ENCODE peak calls at places on chromosomes 5 and 9, in six cellular contexts. One of them, this sample, is unnamed.

GRCh38 chr5:37774912-37775483 is 64.8 kb downstream of the GDNF start:
- DNase-seq in HCT116: peak; percentile 36
- DNase-seq in upper lobe of right lung: no peak
- DNase-seq in Peyer's patch: no peak
- DNase-seq in sigmoid colon: no peak
- DNase-seq in uterus: no peak
- DNase-seq in this sample: no peak

GRCh38 chr5:1824109-1824821 is 23.1 kb downstream of the NDUFS6 start:
- DNase-seq in HCT116: no peak
- DNase-seq in Peyer's patch: no peak
- DNase-seq in uterus: no peak
- DNase-seq in upper lobe of right lung: no peak
- DNase-seq in sigmoid colon: peak; percentile 58
- DNase-seq in this sample: no peak

GRCh38 chr9:12775373-12775962 is 648 bp downstream of the LURAP1L start:
- DNase-seq in sigmoid colon: peak; percentile 67
- DNase-seq in upper lobe of right lung: peak; percentile 66
- DNase-seq in uterus: no peak
- DNase-seq in HCT116: no peak
- DNase-seq in Peyer's patch: no peak
- DNase-seq in this sample: peak; percentile 45

GRCh38 chr5:98771389-98772109 is 1.9 kb upstream of the RGMB start:
- DNase-seq in upper lobe of right lung: no peak
- DNase-seq in uterus: peak; percentile 65
- DNase-seq in HCT116: peak; percentile 84
- DNase-seq in Peyer's patch: peak; percentile 75
- DNase-seq in sigmoid colon: peak; percentile 80
- DNase-seq in this sample: no peak

GRCh38 chr5:89729623-89730390 is 679.7 kb downstream of the CETN3 start:
- DNase-seq in sigmoid colon: no peak
- DNase-seq in uterus: no peak
- DNase-seq in HCT116: peak; percentile 21
- DNase-seq in upper lobe of right lung: no peak
- DNase-seq in Peyer's patch: no peak
- DNase-seq in this sample: no peak

GRCh38 chr9:137703842-137704508 is 85.2 kb downstream of the EHMT1 start:
- DNase-seq in uterus: no peak
- DNase-seq in upper lobe of right lung: no peak
- DNase-seq in HCT116: no peak
- DNase-seq in Peyer's patch: no peak
- DNase-seq in sigmoid colon: no peak
- DNase-seq in this sample: no peak

GRCh38 chr5:163504091-163504931 is 1.1 kb upstream of the MAT2B start:
- DNase-seq in upper lobe of right lung: no peak
- DNase-seq in Peyer's patch: peak; percentile 56
- DNase-seq in HCT116: no peak
- DNase-seq in sigmoid colon: peak; percentile 76
- DNase-seq in uterus: peak; percentile 37
- DNase-seq in this sample: peak; percentile 52

GRCh38 chr5:6822068-6822467 is 108.8 kb downstream of the TENT4A start:
- DNase-seq in HCT116: no peak
- DNase-seq in Peyer's patch: no peak
- DNase-seq in upper lobe of right lung: no peak
- DNase-seq in uterus: no peak
- DNase-seq in sigmoid colon: no peak
- DNase-seq in this sample: no peak

GRCh38 chr9:21141427-21141882 is at the start of gene IFNW1:
- DNase-seq in uterus: no peak
- DNase-seq in upper lobe of right lung: no peak
- DNase-seq in Peyer's patch: no peak
- DNase-seq in HCT116: no peak
- DNase-seq in sigmoid colon: no peak
- DNase-seq in this sample: no peak

GRCh38 chr9:133991211-133991921 is 758 bp downstream of the VAV2 start:
- DNase-seq in HCT116: no peak
- DNase-seq in uterus: no peak
- DNase-seq in Peyer's patch: no peak
- DNase-seq in sigmoid colon: peak; percentile 69
- DNase-seq in upper lobe of right lung: no peak
- DNase-seq in this sample: peak; percentile 66

GRCh38 chr5:148474025-148474511 is 90.3 kb downstream of the FBXO38 start:
- DNase-seq in upper lobe of right lung: no peak
- DNase-seq in sigmoid colon: peak; percentile 66
- DNase-seq in uterus: peak; percentile 20
- DNase-seq in HCT116: no peak
- DNase-seq in Peyer's patch: no peak
- DNase-seq in this sample: no peak

GRCh38 chr5:134026521-134027202 is 21.9 kb upstream of the VDAC1 start:
- DNase-seq in Peyer's patch: peak; percentile 32
- DNase-seq in upper lobe of right lung: no peak
- DNase-seq in HCT116: peak; percentile 56
- DNase-seq in sigmoid colon: no peak
- DNase-seq in uterus: no peak
- DNase-seq in this sample: peak; percentile 63

GRCh38 chr5:5536871-5537270 is 114.4 kb downstream of the ICE1 start:
- DNase-seq in sigmoid colon: no peak
- DNase-seq in upper lobe of right lung: no peak
- DNase-seq in HCT116: no peak
- DNase-seq in Peyer's patch: no peak
- DNase-seq in uterus: no peak
- DNase-seq in this sample: no peak

GRCh38 chr5:116759860-116760644 is 185.4 kb upstream of the SEMA6A start:
- DNase-seq in upper lobe of right lung: no peak
- DNase-seq in sigmoid colon: peak; percentile 72
- DNase-seq in Peyer's patch: no peak
- DNase-seq in uterus: no peak
- DNase-seq in HCT116: no peak
- DNase-seq in this sample: no peak

GRCh38 chr9:124295097-124295794 is 37.5 kb downstream of the NEK6 start:
- DNase-seq in Peyer's patch: no peak
- DNase-seq in uterus: no peak
- DNase-seq in HCT116: no peak
- DNase-seq in upper lobe of right lung: no peak
- DNase-seq in sigmoid colon: peak; percentile 86
- DNase-seq in this sample: no peak

GRCh38 chr9:124292696-124293593 is 35.2 kb downstream of the NEK6 start:
- DNase-seq in upper lobe of right lung: no peak
- DNase-seq in Peyer's patch: no peak
- DNase-seq in uterus: no peak
- DNase-seq in HCT116: no peak
- DNase-seq in sigmoid colon: no peak
- DNase-seq in this sample: no peak

GRCh38 chr9:124291801-124292396 is 34.1 kb downstream of the NEK6 start:
- DNase-seq in uterus: no peak
- DNase-seq in Peyer's patch: peak; percentile 67
- DNase-seq in upper lobe of right lung: no peak
- DNase-seq in sigmoid colon: no peak
- DNase-seq in HCT116: no peak
- DNase-seq in this sample: no peak

GRCh38 chr9:124296094-124296493 is 38.3 kb downstream of the NEK6 start:
- DNase-seq in upper lobe of right lung: no peak
- DNase-seq in Peyer's patch: no peak
- DNase-seq in sigmoid colon: no peak
- DNase-seq in uterus: no peak
- DNase-seq in HCT116: no peak
- DNase-seq in this sample: no peak

GRCh38 chr9:124293712-124294504 is 36.2 kb downstream of the NEK6 start:
- DNase-seq in Peyer's patch: no peak
- DNase-seq in HCT116: no peak
- DNase-seq in upper lobe of right lung: no peak
- DNase-seq in uterus: no peak
- DNase-seq in sigmoid colon: no peak
- DNase-seq in this sample: no peak
- H3K4me1 ChIP-seq in Peyer's patch: peaks cover 52% of the 10 kb centered on the region
- H3K4me1 ChIP-seq in HCT116: peaks cover 38% of the 10 kb centered on the region
- H3K4me1 ChIP-seq in upper lobe of right lung: peaks cover 92% of the 10 kb centered on the region
- H3K4me1 ChIP-seq in uterus: no peaks in the 10 kb centered on the region
- H3K4me1 ChIP-seq in sigmoid colon: no peaks in the 10 kb centered on the region
- H3K4me1 ChIP-seq in this sample: peaks cover 17% of the 10 kb centered on the region

GRCh38 chr9:112351184-112351583 is 17.8 kb upstream of the PTBP3 start:
- DNase-seq in uterus: no peak
- DNase-seq in Peyer's patch: no peak
- DNase-seq in upper lobe of right lung: no peak
- DNase-seq in HCT116: no peak
- DNase-seq in sigmoid colon: no peak
- DNase-seq in this sample: no peak

GRCh38 chr9:112352209-112352608 is 18.8 kb upstream of the PTBP3 start:
- DNase-seq in HCT116: no peak
- DNase-seq in uterus: no peak
- DNase-seq in Peyer's patch: no peak
- DNase-seq in upper lobe of right lung: no peak
- DNase-seq in sigmoid colon: no peak
- DNase-seq in this sample: no peak

GRCh38 chr9:112348257-112348992 is 15.0 kb upstream of the PTBP3 start:
- DNase-seq in HCT116: no peak
- DNase-seq in uterus: peak; percentile 76
- DNase-seq in upper lobe of right lung: peak; percentile 92
- DNase-seq in Peyer's patch: peak; percentile 71
- DNase-seq in sigmoid colon: peak; percentile 88
- DNase-seq in this sample: peak; percentile 94

GRCh38 chr9:112354081-112354743 is 20.8 kb upstream of the PTBP3 start:
- DNase-seq in upper lobe of right lung: no peak
- DNase-seq in sigmoid colon: no peak
- DNase-seq in uterus: no peak
- DNase-seq in Peyer's patch: no peak
- DNase-seq in HCT116: no peak
- DNase-seq in this sample: no peak

GRCh38 chr9:112348993-112349333 is 15.5 kb upstream of the PTBP3 start:
- DNase-seq in HCT116: no peak
- DNase-seq in upper lobe of right lung: no peak
- DNase-seq in sigmoid colon: no peak
- DNase-seq in uterus: no peak
- DNase-seq in Peyer's patch: no peak
- DNase-seq in this sample: no peak
- H3K4me3 ChIP-seq in HCT116: no peak overlapping the region
- H3K4me3 ChIP-seq in upper lobe of right lung: peak overlapping the region; percentile 46
- H3K4me3 ChIP-seq in sigmoid colon: peak overlapping the region; percentile 41
- H3K4me3 ChIP-seq in uterus: peak overlapping the region; percentile 35
- H3K4me3 ChIP-seq in Peyer's patch: peak overlapping the region; percentile 48
- H3K4me3 ChIP-seq in this sample: no peak overlapping the region

GRCh38 chr5:83096660-83097334 is 19.4 kb downstream of the XRCC4 start:
- DNase-seq in uterus: no peak
- DNase-seq in upper lobe of right lung: no peak
- DNase-seq in HCT116: no peak
- DNase-seq in sigmoid colon: no peak
- DNase-seq in Peyer's patch: no peak
- DNase-seq in this sample: no peak

GRCh38 chr5:83099445-83099844 is 22.1 kb downstream of the XRCC4 start:
- DNase-seq in sigmoid colon: no peak
- DNase-seq in Peyer's patch: no peak
- DNase-seq in HCT116: no peak
- DNase-seq in upper lobe of right lung: no peak
- DNase-seq in uterus: no peak
- DNase-seq in this sample: no peak

GRCh38 chr5:83101514-83101913 is 24.2 kb downstream of the XRCC4 start:
- DNase-seq in uterus: no peak
- DNase-seq in upper lobe of right lung: no peak
- DNase-seq in HCT116: no peak
- DNase-seq in sigmoid colon: no peak
- DNase-seq in Peyer's patch: no peak
- DNase-seq in this sample: no peak

GRCh38 chr5:83097582-83098265 is 20.4 kb downstream of the XRCC4 start:
- DNase-seq in sigmoid colon: no peak
- DNase-seq in HCT116: no peak
- DNase-seq in uterus: no peak
- DNase-seq in Peyer's patch: no peak
- DNase-seq in upper lobe of right lung: no peak
- DNase-seq in this sample: no peak

DNA sequence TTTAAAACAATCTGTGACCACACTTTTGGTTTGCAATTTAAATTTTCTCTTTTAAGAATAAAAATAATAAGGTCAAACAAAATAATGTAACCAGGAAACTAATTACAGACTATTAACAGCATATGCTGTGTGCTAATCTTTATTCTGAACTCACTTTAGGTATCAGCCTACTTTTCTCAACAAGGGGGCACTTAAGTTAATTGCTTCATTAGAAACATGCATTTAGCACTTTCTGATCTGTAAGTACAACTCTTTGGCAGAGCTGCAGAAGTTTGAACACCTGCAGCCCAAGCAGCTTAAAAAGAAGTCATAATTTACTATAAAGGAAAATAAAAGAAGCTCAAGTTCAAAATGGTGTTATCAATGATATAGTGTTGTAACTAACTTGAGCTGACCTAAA is 21.7 kb downstream of the XRCC4 start:
- DNase-seq in sigmoid colon: no peak
- DNase-seq in Peyer's patch: no peak
- DNase-seq in HCT116: no peak
- DNase-seq in uterus: no peak
- DNase-seq in upper lobe of right lung: no peak
- DNase-seq in this sample: no peak
- TF ChIP-seq CTCF in sigmoid colon: no peak
- TF ChIP-seq CTCF in Peyer's patch: no peak
- TF ChIP-seq CTCF in HCT116: no peak
- TF ChIP-seq CTCF in uterus: no peak
- TF ChIP-seq CTCF in upper lobe of right lung: no peak
- TF ChIP-seq CTCF in this sample: no peak

GRCh38 chr9:89748020-89748670 is 143.3 kb downstream of the GADD45G start:
- DNase-seq in sigmoid colon: no peak
- DNase-seq in HCT116: no peak
- DNase-seq in upper lobe of right lung: no peak
- DNase-seq in Peyer's patch: no peak
- DNase-seq in uterus: no peak
- DNase-seq in this sample: no peak

GRCh38 chr9:89749500-89750116 is 144.8 kb downstream of the GADD45G start:
- DNase-seq in uterus: no peak
- DNase-seq in HCT116: no peak
- DNase-seq in upper lobe of right lung: no peak
- DNase-seq in Peyer's patch: no peak
- DNase-seq in sigmoid colon: no peak
- DNase-seq in this sample: no peak

GRCh38 chr9:89747589-89747988 is 142.8 kb downstream of the GADD45G start:
- DNase-seq in sigmoid colon: no peak
- DNase-seq in HCT116: no peak
- DNase-seq in uterus: no peak
- DNase-seq in Peyer's patch: no peak
- DNase-seq in upper lobe of right lung: no peak
- DNase-seq in this sample: no peak

GRCh38 chr9:89750117-89750551 is 145.3 kb downstream of the GADD45G start:
- DNase-seq in HCT116: no peak
- DNase-seq in upper lobe of right lung: no peak
- DNase-seq in sigmoid colon: no peak
- DNase-seq in Peyer's patch: no peak
- DNase-seq in uterus: no peak
- DNase-seq in this sample: no peak

DNA sequence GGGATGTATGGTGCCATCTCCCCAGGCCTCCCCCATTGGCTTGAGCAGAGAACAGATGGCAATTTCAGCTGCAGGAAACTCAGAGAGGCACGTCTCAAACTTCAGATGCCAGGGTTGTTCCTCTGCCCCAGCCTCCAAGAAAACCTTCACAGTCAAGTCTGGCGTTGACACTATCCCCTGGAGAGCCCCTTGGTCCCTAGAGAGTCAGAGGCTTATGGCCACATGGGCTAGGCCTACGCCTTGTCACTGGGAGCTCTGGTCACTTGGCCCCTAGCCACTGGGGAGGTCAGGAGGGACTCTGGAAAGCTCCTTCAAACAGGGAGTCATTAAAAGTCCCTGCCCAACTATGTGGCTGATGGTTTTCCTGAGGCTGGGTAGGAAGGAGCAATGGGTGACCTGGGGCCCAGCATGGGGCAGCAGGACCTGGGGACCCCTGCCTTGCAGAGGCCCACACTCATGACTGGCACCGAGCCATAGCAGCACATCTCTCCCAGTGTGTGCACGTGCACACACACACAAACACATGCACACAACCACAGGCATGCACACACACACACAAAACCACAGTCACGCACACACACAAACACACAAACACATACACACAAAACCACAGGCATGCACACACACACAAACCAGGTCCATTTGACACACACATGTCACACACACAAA is 144.2 kb downstream of the GADD45G start:
- DNase-seq in upper lobe of right lung: no peak
- DNase-seq in Peyer's patch: no peak
- DNase-seq in HCT116: no peak
- DNase-seq in uterus: no peak
- DNase-seq in sigmoid colon: no peak
- DNase-seq in this sample: no peak
- H3K4me1 ChIP-seq in upper lobe of right lung: peaks cover 7% of the 10 kb centered on the region
- H3K4me1 ChIP-seq in Peyer's patch: peaks cover 3% of the 10 kb centered on the region
- H3K4me1 ChIP-seq in HCT116: no peaks in the 10 kb centered on the region
- H3K4me1 ChIP-seq in uterus: no peaks in the 10 kb centered on the region
- H3K4me1 ChIP-seq in sigmoid colon: no peaks in the 10 kb centered on the region
- H3K4me1 ChIP-seq in this sample: no peaks in the 10 kb centered on the region

This sample was measured in mucosa of descending colon.